ENCODE peak calls at places on chromosomes 2 and 18, in five cellular contexts. R is kidney, X is fibroblast of lung, W is dorsolateral prefrontal cortex, I is heart right ventricle. T is an unnamed sample.

GRCh38 chr18:8084160-8084559 is 517.0 kb downstream of the PTPRM start:
- DNase-seq in X (peak), I (peak), R (no peak), W (no peak), T (peak)

GRCh38 chr2:191869178-191869577 is 22.3 kb upstream of the CAVIN2 start:
- DNase-seq in R (no peak), I (no peak), X (peak), W (peak), T (peak)

GRCh38 chr2:177629357-177630000 is 236.9 kb downstream of the AGPS start:
- DNase-seq in I (no peak), W (no peak), X (no peak), R (no peak), T (no peak)

GRCh38 chr2:53913721-53914120 is 54.0 kb upstream of the GPR75 start:
- DNase-seq in W (no peak), R (no peak), I (no peak), X (peak), T (peak)

GRCh38 chr18:58315739-58316215 is 271.8 kb downstream of the NEDD4L start:
- DNase-seq in I (peak), X (peak), W (no peak), R (no peak), T (peak)

GRCh38 chr2:241771286-241772062 is 5.1 kb upstream of the GAL3ST2 start:
- DNase-seq in W (no peak), R (peak), I (peak), X (peak), T (peak)

GRCh38 chr18:35680139-35680551 is 98.6 kb downstream of the GALNT1 start:
- DNase-seq in I (no peak), R (no peak), W (no peak), X (no peak), T (peak)

GRCh38 chr2:167756427-167756826 is 491.0 kb downstream of the STK39 start:
- DNase-seq in W (no peak), I (no peak), R (no peak), X (peak), T (peak)

GRCh38 chr2:233499928-233500327 is 66.7 kb downstream of the USP40 start:
- DNase-seq in R (no peak), X (no peak), I (no peak), W (no peak), T (no peak)

GRCh38 chr2:133884739-133885381 is 316.6 kb upstream of the NCKAP5 start:
- DNase-seq in R (no peak), X (peak), I (no peak), W (no peak), T (peak)

GRCh38 chr2:117470311-117471095 is 344.0 kb upstream of the DDX18 start:
- DNase-seq in I (no peak), W (no peak), R (no peak), X (no peak), T (no peak)

GRCh38 chr18:36067118-36067957 is at the start of gene RPRD1A:
- DNase-seq in X (peak), I (peak), R (peak), W (peak), T (peak)

GRCh38 chr2:203915256-203915655 is 21.3 kb upstream of the ICOS start:
- DNase-seq in W (no peak), I (no peak), R (no peak), X (no peak), T (no peak)

GRCh38 chr18:60987963-60988362 is 345.3 kb upstream of the CDH20 start:
- DNase-seq in R (no peak), W (no peak), X (peak), I (no peak), T (peak)

GRCh38 chr2:121480826-121481225 is 49.9 kb upstream of the RNU4ATAC start:
- DNase-seq in R (no peak), W (no peak), X (peak), I (no peak), T (peak)

GRCh38 chr2:43081131-43081745 is 145.2 kb downstream of the ZFP36L2 start:
- DNase-seq in W (no peak), X (no peak), I (no peak), R (no peak), T (no peak)

GRCh38 chr2:43024515-43024962 is 201.9 kb downstream of the ZFP36L2 start:
- DNase-seq in R (peak), X (peak), W (peak), I (peak), T (peak)

GRCh38 chr2:40168032-40168431 is 283.9 kb downstream of the SLC8A1 start:
- DNase-seq in X (no peak), W (no peak), R (no peak), I (no peak), T (peak)

GRCh38 chr18:13379062-13379800 is 160.7 kb downstream of the LDLRAD4 start:
- DNase-seq in R (no peak), X (no peak), W (no peak), I (no peak), T (no peak)

GRCh38 chr2:217932661-217933325 is 70.0 kb downstream of the TNS1 start:
- DNase-seq in R (peak), I (no peak), X (peak), W (no peak), T (peak)

GRCh38 chr18:2948038-2948437 is 64.9 kb downstream of the LPIN2 start:
- DNase-seq in I (no peak), W (no peak), R (no peak), X (peak), T (peak)

GRCh38 chr2:165633431-165633830 is 160.6 kb downstream of the GALNT3 start:
- DNase-seq in R (no peak), X (no peak), W (no peak), I (no peak), T (no peak)

GRCh38 chr2:138609446-138609845 is 107.9 kb downstream of the SPOPL start:
- DNase-seq in X (no peak), R (no peak), I (no peak), W (no peak), T (no peak)

GRCh38 chr2:20222769-20223344 is 2.1 kb downstream of the SDC1 start:
- DNase-seq in X (no peak), W (no peak), I (no peak), R (peak), T (no peak)

GRCh38 chr2:128448331-128449225 is 129.9 kb upstream of the HS6ST1 start:
- DNase-seq in I (no peak), W (peak), R (no peak), X (no peak), T (no peak)

GRCh38 chr2:128732976-128733431 is 414.3 kb upstream of the HS6ST1 start:
- DNase-seq in X (peak), W (no peak), I (no peak), R (no peak), T (peak)

GRCh38 chr2:115484483-115484882 is 1042.0 kb downstream of the DPP10 start:
- DNase-seq in R (no peak), W (no peak), I (no peak), X (no peak), T (no peak)

GRCh38 chr18:61581578-61582204 is 248.5 kb downstream of the CDH20 start:
- DNase-seq in I (peak), W (peak), X (peak), R (peak), T (peak)

GRCh38 chr2:168212866-168213265 is 34.5 kb downstream of the STK39 start:
- DNase-seq in R (no peak), X (peak), W (no peak), I (no peak), T (no peak)

GRCh38 chr2:157784823-157785175 is 91.3 kb downstream of the ACVR1 start:
- DNase-seq in X (peak), I (no peak), R (no peak), W (no peak), T (no peak)

GRCh38 chr18:61870151-61870550 is 22.7 kb downstream of the RNF152 start:
- DNase-seq in W (no peak), X (peak), R (no peak), I (no peak), T (peak)

DNA sequence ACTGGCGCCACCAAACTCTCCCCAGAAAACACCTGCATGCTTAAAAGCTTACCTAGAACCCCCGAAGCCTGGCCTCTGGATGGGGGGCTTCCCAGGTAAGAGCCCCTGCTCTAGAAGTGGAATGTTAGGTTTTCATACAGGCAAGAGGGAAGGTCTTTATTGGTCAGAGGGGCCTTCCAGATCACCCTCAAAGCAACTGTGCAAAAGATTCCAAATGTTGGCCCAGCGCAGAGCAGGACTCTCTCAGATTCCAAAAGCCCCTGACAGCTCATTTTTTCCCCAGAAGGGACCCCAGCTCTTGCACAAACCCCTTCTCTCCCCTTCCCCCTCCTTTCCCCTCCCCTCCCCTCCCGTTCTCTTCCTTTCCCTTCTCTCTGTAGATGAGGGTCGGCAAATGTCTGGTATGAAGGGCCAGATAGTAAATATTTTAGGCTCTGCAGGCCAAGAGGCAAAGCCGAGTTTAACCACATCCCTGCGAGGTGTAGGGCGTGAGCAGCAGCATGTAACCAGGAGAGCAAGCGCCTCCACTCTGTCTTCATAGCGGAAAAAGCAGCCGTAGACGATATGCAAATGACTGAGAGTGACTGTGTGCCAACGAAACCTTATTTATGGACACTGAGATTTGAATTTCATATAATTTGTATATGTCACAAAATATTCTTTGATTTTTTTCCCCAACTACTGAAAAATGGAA is 116.9 kb downstream of the SMAD7 start:
- DNase-seq in X (peak), R (peak), W (peak), I (no peak), T (no peak)
- H3K4me3 ChIP-seq in X (no peak), R (no peak), W (no peak), I (peak), T (peak)

GRCh38 chr2:159286709-159287441 is 372 bp upstream of the WDSUB1 start:
- DNase-seq in I (peak), W (peak), R (peak), X (peak), T (peak)
- TF ChIP-seq CTCF in I (no peak), W (no peak), R (no peak), X (no peak), T (no peak)

DNA sequence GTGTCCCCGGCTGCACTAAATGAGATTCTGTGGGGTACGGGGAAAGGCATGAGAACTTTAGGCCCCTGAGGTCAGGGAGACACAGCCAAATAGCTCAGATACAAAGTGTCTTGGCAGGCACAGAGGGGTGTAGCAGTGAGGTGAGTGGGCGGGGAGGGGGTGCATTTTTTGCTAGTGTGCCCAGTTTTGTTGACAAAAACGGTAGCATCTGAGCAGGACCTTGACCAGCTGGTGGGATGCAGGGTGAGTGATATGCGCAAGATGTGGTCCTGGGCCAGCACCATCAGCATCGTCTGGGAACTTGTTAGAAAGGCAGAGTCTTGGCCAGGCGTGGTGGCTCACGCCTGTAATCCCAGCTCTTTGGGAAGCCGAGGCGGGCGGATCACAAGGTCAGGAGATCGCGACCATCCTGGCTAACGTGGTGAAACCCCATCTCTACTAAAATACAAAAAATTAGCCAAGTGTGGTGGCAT is 127.3 kb upstream of the LGALSL start:
- DNase-seq in W (no peak), R (no peak), X (no peak), I (no peak), T (no peak)
- H3K4me3 ChIP-seq in W (no peak), R (no peak), X (no peak), I (no peak), T (no peak)

GRCh38 chr2:105397025-105397722 is 1.7 kb downstream of the FHL2 start:
- DNase-seq in I (no peak), X (peak), R (no peak), W (no peak), T (no peak)

GRCh38 chr2:105398522-105399206 is at the start of gene FHL2:
- DNase-seq in R (peak), X (peak), W (peak), I (peak), T (peak)

GRCh38 chr2:105397959-105398521 is 811 bp downstream of the FHL2 start:
- DNase-seq in W (no peak), I (no peak), X (peak), R (no peak), T (peak)

GRCh38 chr2:105400138-105400540 is 1.3 kb upstream of the FHL2 start:
- DNase-seq in R (no peak), I (no peak), X (no peak), W (no peak), T (no peak)

GRCh38 chr2:105399207-105399861 is 483 bp upstream of the FHL2 start:
- DNase-seq in I (no peak), X (no peak), R (peak), W (peak), T (no peak)
- TF ChIP-seq CTCF in I (no peak), X (no peak), R (no peak), W (no peak), T (no peak)

DNA sequence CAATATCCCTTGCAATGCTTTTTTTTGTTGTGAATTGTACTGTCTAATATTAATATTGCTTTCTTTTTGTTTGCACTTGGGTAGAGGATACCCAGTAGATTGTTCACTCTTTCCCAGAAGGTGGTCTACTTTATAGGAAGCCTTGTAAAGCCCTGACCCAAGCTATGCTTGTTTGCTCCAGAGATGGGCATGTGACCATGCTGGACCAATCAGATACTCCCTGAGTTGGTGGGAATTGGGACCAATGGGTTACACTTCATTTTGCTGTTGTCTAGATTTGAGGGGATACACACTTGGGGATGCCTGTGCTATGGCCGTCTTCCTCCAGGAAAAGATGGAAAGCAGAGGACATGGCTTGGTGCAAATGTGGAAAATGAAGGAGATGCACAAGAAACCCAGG is 314.3 kb downstream of the DYSF start:
- DNase-seq in W (no peak), R (no peak), I (no peak), X (no peak), T (no peak)
- H3K4me3 ChIP-seq in W (no peak), R (no peak), I (no peak), X (no peak), T (no peak)

GRCh38 chr2:79860233-79861058 is 347.6 kb downstream of the CTNNA2 start:
- DNase-seq in I (no peak), R (no peak), W (peak), X (peak), T (no peak)
- TF ChIP-seq CTCF in I (peak), R (no peak), W (peak), X (peak), T (peak)

DNA sequence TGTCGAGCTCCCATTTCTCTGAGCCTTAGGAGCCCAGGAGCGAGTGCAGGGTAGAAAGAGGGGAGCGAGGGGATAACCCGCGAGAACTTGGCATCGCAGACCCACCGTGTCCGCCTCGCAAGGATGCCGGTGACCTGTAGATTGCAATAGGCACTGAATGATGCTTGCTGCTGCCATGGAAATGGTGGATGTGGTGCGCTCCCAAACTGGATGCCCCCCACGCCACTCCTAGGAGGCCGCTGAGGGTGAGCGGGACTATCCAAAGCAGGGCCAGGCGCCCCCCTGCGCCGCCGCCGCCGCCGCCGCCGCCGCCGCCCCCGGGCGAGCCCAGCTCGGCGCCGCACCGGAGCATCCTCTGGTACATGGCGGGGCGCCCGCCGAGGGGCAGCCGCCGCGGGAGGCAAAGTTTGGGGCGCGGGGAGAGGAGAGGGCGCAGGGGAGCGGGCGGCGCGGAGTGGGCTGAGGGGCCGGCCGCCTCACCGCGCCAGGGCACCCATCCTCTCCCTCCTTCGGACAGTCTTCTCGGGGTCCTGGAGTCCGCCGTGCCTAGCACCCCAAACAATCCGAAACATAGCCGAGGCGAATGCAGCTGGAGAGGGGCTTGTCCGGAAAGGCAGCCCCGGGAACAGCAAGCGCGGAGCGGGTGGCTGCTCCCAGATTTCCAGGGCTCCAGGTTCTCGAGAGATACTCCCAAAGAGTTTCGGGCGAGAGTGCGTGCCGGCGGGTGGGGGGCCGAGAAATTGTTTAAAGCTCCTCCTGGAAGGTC is 685.2 kb downstream of the NRXN1 start:
- DNase-seq in I (no peak), X (no peak), W (no peak), R (peak), T (no peak)
- H3K4me3 ChIP-seq in I (no peak), X (no peak), W (peak), R (no peak), T (no peak)

GRCh38 chr2:205237524-205237923 is 444.8 kb upstream of the NRP2 start:
- DNase-seq in R (no peak), I (no peak), W (no peak), X (no peak), T (no peak)
- TF ChIP-seq CTCF in R (no peak), I (no peak), W (no peak), X (no peak), T (no peak)